ENCODE peak calls at places on chromosomes 4 and X, in four cellular contexts. One of them, this sample, is unnamed.

GRCh38 chr4:54363037-54363436 is 133.9 kb downstream of the PDGFRA start:
- DNase-seq in lower lobe of right lung: no peak
- DNase-seq in adrenal gland: no peak
- DNase-seq in WERI-Rb-1: no peak
- DNase-seq in this sample: no peak

GRCh38 chr4:101669138-101669831 is 121.2 kb upstream of the BANK1 start:
- DNase-seq in adrenal gland: no peak
- DNase-seq in lower lobe of right lung: no peak
- DNase-seq in WERI-Rb-1: no peak
- DNase-seq in this sample: no peak

GRCh38 chrX:53320543-53321215 is 39.3 kb upstream of the IQSEC2 start:
- DNase-seq in WERI-Rb-1: no peak
- DNase-seq in adrenal gland: no peak
- DNase-seq in lower lobe of right lung: peak; percentile 48
- DNase-seq in this sample: no peak

GRCh38 chr4:47482326-47482725 is 2.7 kb upstream of the ATP10D start:
- DNase-seq in WERI-Rb-1: no peak
- DNase-seq in adrenal gland: no peak
- DNase-seq in lower lobe of right lung: no peak
- DNase-seq in this sample: no peak

GRCh38 chr4:81421346-81422218 is 50.1 kb downstream of the RASGEF1B start:
- DNase-seq in lower lobe of right lung: no peak
- DNase-seq in WERI-Rb-1: no peak
- DNase-seq in adrenal gland: peak; percentile 30
- DNase-seq in this sample: no peak

GRCh38 chr4:71441186-71442169 is 102.7 kb downstream of the SLC4A4 start:
- DNase-seq in lower lobe of right lung: no peak
- DNase-seq in adrenal gland: no peak
- DNase-seq in WERI-Rb-1: no peak
- DNase-seq in this sample: no peak

GRCh38 chrX:103913356-103914020 is 48.9 kb upstream of the TMSB15B start:
- DNase-seq in adrenal gland: no peak
- DNase-seq in lower lobe of right lung: no peak
- DNase-seq in WERI-Rb-1: no peak
- DNase-seq in this sample: no peak

GRCh38 chrX:133215017-133215416 is 3.1 kb downstream of the TFDP3 start:
- DNase-seq in adrenal gland: no peak
- DNase-seq in WERI-Rb-1: no peak
- DNase-seq in lower lobe of right lung: no peak
- DNase-seq in this sample: no peak

GRCh38 chr4:55503164-55503563 is 43.5 kb downstream of the CLOCK start:
- DNase-seq in WERI-Rb-1: no peak
- DNase-seq in adrenal gland: no peak
- DNase-seq in lower lobe of right lung: no peak
- DNase-seq in this sample: no peak

GRCh38 chr4:174764105-174764729 is 64.8 kb downstream of the GLRA3 start:
- DNase-seq in adrenal gland: no peak
- DNase-seq in WERI-Rb-1: no peak
- DNase-seq in lower lobe of right lung: no peak
- DNase-seq in this sample: no peak

GRCh38 chr4:141081921-141082381 is 51.3 kb downstream of the RNF150 start:
- DNase-seq in adrenal gland: no peak
- DNase-seq in lower lobe of right lung: no peak
- DNase-seq in WERI-Rb-1: no peak
- DNase-seq in this sample: no peak

GRCh38 chrX:135484636-135485289 is 35.7 kb upstream of the INTS6L start:
- DNase-seq in WERI-Rb-1: no peak
- DNase-seq in adrenal gland: peak; percentile 24
- DNase-seq in lower lobe of right lung: no peak
- DNase-seq in this sample: no peak

GRCh38 chr4:46993075-46994006 is at the start of gene GABRA4:
- DNase-seq in lower lobe of right lung: no peak
- DNase-seq in WERI-Rb-1: peak; percentile 7
- DNase-seq in adrenal gland: no peak
- DNase-seq in this sample: no peak

GRCh38 chr4:155676430-155676825 is 9.8 kb downstream of the GUCY1A1 start:
- DNase-seq in WERI-Rb-1: no peak
- DNase-seq in lower lobe of right lung: no peak
- DNase-seq in adrenal gland: no peak
- DNase-seq in this sample: no peak

GRCh38 chrX:65522739-65523372 is 11.7 kb downstream of the LAS1L start:
- DNase-seq in lower lobe of right lung: no peak
- DNase-seq in adrenal gland: no peak
- DNase-seq in WERI-Rb-1: no peak
- DNase-seq in this sample: no peak

GRCh38 chrX:101415180-101416130 is 7.4 kb downstream of the HNRNPH2 start:
- DNase-seq in WERI-Rb-1: peak; percentile 22
- DNase-seq in lower lobe of right lung: no peak
- DNase-seq in adrenal gland: peak; percentile 36
- DNase-seq in this sample: peak; percentile 27

GRCh38 chr4:13919021-13919441 is 291.5 kb upstream of the BOD1L1 start:
- DNase-seq in adrenal gland: no peak
- DNase-seq in WERI-Rb-1: no peak
- DNase-seq in lower lobe of right lung: no peak
- DNase-seq in this sample: no peak

GRCh38 chrX:151753313-151754041 is 18.9 kb downstream of the CNGA2 start:
- DNase-seq in lower lobe of right lung: peak; percentile 58
- DNase-seq in adrenal gland: peak; percentile 24
- DNase-seq in WERI-Rb-1: peak; percentile 74
- DNase-seq in this sample: peak; percentile 23

GRCh38 chr4:78734451-78735003 is 41.6 kb upstream of the BMP2K start:
- DNase-seq in lower lobe of right lung: no peak
- DNase-seq in WERI-Rb-1: no peak
- DNase-seq in adrenal gland: no peak
- DNase-seq in this sample: no peak

GRCh38 chr4:88938138-88938537 is 118.8 kb downstream of the FAM13A start:
- DNase-seq in lower lobe of right lung: no peak
- DNase-seq in adrenal gland: no peak
- DNase-seq in WERI-Rb-1: no peak
- DNase-seq in this sample: no peak

GRCh38 chr4:92996533-92996932 is 692.8 kb downstream of the GRID2 start:
- DNase-seq in lower lobe of right lung: no peak
- DNase-seq in adrenal gland: no peak
- DNase-seq in WERI-Rb-1: no peak
- DNase-seq in this sample: no peak

DNA sequence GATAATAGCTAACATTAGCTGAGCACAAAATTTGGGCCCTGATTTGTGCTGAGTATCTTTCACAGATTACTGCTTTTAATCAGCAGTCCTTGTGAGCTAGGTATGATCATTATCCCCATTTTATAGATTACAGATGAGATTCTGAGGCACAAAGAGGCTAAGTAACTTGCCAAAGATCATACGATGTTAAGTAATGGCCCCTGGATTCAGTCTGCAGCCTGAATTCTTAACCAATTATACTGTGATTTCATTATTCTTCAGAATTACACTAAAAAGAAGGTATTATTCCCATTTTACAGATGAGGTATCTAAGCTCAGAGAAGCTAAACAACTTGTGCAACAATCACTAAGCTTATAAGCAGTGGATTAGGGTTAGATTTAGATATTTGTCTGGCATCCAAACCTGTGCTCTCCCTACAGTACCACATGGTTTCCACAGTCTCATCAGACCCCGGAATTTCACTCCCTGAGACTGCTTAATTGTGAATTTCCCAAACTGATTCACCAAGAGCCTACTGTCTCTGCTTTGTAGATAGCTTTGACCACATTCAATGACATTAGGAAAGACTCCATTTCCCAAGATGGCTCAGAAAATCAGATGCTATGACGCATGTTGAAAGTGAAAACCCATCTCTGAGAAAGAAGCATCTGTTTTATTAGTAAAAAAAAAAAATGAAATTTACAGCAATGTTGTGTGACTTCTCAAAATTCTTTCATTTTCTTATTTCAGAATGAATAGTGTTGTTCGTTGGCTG is 97.7 kb upstream of the MYOZ2 start:
- DNase-seq in adrenal gland: no peak
- DNase-seq in lower lobe of right lung: no peak
- DNase-seq in WERI-Rb-1: no peak
- DNase-seq in this sample: no peak
- H3K27ac ChIP-seq in adrenal gland: peak overlapping the region; percentile 59
- H3K27ac ChIP-seq in lower lobe of right lung: no peak overlapping the region
- H3K27ac ChIP-seq in WERI-Rb-1: no peak overlapping the region
- H3K27ac ChIP-seq in this sample: no peak overlapping the region

GRCh38 chr4:173535165-173535737 is 5.2 kb upstream of the HAND2 start:
- DNase-seq in lower lobe of right lung: no peak
- DNase-seq in adrenal gland: no peak
- DNase-seq in WERI-Rb-1: no peak
- DNase-seq in this sample: no peak

GRCh38 chr4:173535932-173536331 is 5.9 kb upstream of the HAND2 start:
- DNase-seq in adrenal gland: no peak
- DNase-seq in lower lobe of right lung: no peak
- DNase-seq in WERI-Rb-1: no peak
- DNase-seq in this sample: no peak

GRCh38 chr4:173537628-173538147 is 7.7 kb upstream of the HAND2 start:
- DNase-seq in adrenal gland: no peak
- DNase-seq in WERI-Rb-1: no peak
- DNase-seq in lower lobe of right lung: no peak
- DNase-seq in this sample: no peak

GRCh38 chr4:173538148-173538902 is 8.3 kb upstream of the HAND2 start:
- DNase-seq in WERI-Rb-1: no peak
- DNase-seq in lower lobe of right lung: no peak
- DNase-seq in adrenal gland: no peak
- DNase-seq in this sample: no peak

GRCh38 chr4:173536808-173537429 is 6.9 kb upstream of the HAND2 start:
- DNase-seq in lower lobe of right lung: no peak
- DNase-seq in adrenal gland: no peak
- DNase-seq in WERI-Rb-1: no peak
- DNase-seq in this sample: no peak
- TF ChIP-seq CTCF in lower lobe of right lung: no peak
- TF ChIP-seq CTCF in adrenal gland: no peak
- TF ChIP-seq CTCF in WERI-Rb-1: peak; percentile 20
- TF ChIP-seq CTCF in this sample: no peak

GRCh38 chr4:6450709-6451108 is 21.7 kb downstream of the PPP2R2C start:
- DNase-seq in adrenal gland: no peak
- DNase-seq in WERI-Rb-1: no peak
- DNase-seq in lower lobe of right lung: no peak
- DNase-seq in this sample: no peak

GRCh38 chr4:6448476-6449170 is 23.8 kb downstream of the PPP2R2C start:
- DNase-seq in adrenal gland: no peak
- DNase-seq in lower lobe of right lung: no peak
- DNase-seq in WERI-Rb-1: no peak
- DNase-seq in this sample: no peak

GRCh38 chr4:6451309-6451708 is 21.1 kb downstream of the PPP2R2C start:
- DNase-seq in WERI-Rb-1: no peak
- DNase-seq in lower lobe of right lung: no peak
- DNase-seq in adrenal gland: no peak
- DNase-seq in this sample: no peak

GRCh38 chr4:6449335-6449734 is 23.1 kb downstream of the PPP2R2C start:
- DNase-seq in WERI-Rb-1: no peak
- DNase-seq in adrenal gland: no peak
- DNase-seq in lower lobe of right lung: no peak
- DNase-seq in this sample: no peak

DNA sequence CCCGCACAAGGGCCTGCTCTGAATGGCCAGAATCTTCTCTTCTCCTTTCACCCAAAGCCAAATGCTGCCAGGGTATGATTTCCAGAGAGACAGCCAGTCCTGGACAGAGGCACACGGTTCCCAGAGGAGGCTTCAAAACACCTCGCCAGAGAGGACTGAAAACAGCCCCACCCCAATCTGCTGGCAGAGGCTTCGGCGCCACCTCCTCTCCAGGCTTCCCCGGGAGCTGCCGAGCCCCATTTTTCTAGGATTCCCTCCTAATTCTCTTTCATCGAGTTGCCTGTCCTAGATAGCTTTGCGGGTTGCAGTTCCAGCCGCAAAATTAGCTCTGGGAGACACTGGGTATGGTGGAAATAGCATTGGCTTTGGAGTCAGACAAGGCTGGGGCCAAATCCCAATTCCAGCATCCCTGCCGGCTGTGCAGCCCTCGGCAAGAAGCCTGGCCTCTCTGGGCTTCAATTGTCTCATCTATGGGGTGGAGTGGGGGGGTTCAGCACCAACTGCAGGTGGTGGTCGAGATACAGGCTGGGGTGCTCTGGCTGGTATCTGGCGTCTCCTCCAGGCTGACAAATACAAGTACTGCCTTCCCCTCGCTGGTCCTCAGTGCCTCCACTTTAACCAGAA is 22.6 kb downstream of the PPP2R2C start:
- DNase-seq in adrenal gland: no peak
- DNase-seq in lower lobe of right lung: no peak
- DNase-seq in WERI-Rb-1: no peak
- DNase-seq in this sample: no peak
- H3K27ac ChIP-seq in adrenal gland: no peak overlapping the region
- H3K27ac ChIP-seq in lower lobe of right lung: no peak overlapping the region
- H3K27ac ChIP-seq in WERI-Rb-1: no peak overlapping the region
- H3K27ac ChIP-seq in this sample: no peak overlapping the region

DNA sequence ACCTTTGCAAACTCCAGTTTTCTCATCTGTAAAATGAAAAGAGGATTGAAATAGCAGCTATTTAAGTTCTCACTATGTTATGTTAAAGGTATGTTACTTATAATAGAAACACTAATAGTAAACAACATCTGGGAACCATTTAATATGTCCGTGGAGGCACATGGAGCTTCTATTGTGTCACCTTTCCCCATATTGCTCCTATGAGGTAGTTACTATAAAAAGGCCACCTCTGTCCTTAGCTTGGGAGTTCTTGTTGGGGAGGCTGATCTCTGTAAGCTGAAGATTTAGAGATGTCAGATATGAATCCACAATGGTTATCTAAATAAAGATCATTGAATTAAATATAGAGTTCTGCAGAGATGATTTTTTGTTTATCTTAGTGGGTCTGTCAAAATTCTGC is 125.2 kb downstream of the FHIP1A start:
- DNase-seq in WERI-Rb-1: no peak
- DNase-seq in lower lobe of right lung: no peak
- DNase-seq in adrenal gland: no peak
- DNase-seq in this sample: no peak
- TF ChIP-seq CTCF in WERI-Rb-1: no peak
- TF ChIP-seq CTCF in lower lobe of right lung: no peak
- TF ChIP-seq CTCF in adrenal gland: no peak
- TF ChIP-seq CTCF in this sample: no peak

GRCh38 chrX:136780241-136780640 is 491 bp downstream of the ARHGEF6 start:
- DNase-seq in adrenal gland: no peak
- DNase-seq in lower lobe of right lung: no peak
- DNase-seq in WERI-Rb-1: no peak
- DNase-seq in this sample: no peak
- H3K27ac ChIP-seq in adrenal gland: peak overlapping the region; percentile 58
- H3K27ac ChIP-seq in lower lobe of right lung: peak overlapping the region; percentile 73
- H3K27ac ChIP-seq in WERI-Rb-1: no peak overlapping the region
- H3K27ac ChIP-seq in this sample: no peak overlapping the region

DNA sequence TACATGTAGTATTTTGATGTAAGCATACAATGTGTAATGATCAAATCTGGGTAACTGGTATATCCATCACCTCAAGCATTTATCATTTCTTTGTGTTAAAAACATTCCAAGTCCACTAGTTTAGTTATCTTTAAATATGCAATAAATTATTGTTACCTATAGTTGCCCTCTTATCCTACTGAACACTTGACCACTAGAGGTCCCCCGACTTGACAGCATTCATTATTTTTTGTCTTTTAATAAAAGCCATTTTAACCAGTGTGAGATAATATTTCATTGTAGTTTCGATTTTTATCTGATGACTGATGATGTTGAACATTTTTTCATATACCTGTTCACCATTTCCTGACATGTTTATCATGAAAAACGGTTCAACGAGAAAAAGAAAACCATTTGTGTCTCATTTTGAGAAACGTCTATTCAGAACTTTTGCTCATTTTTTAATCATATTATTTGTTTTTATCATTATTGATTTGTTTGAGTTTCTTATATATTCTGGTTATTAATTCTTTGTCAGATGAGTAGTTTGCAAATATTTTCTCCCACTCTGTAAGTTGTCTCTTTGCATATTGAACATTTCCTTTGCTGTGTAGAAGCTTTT is 199.0 kb upstream of the CXXC4 start:
- DNase-seq in lower lobe of right lung: no peak
- DNase-seq in WERI-Rb-1: no peak
- DNase-seq in adrenal gland: no peak
- DNase-seq in this sample: no peak
- TF ChIP-seq CTCF in lower lobe of right lung: peak; percentile 28
- TF ChIP-seq CTCF in WERI-Rb-1: peak; percentile 28
- TF ChIP-seq CTCF in adrenal gland: peak; percentile 43
- TF ChIP-seq CTCF in this sample: no peak